ENCODE peak calls at places on chromosomes 2 and 18, in eight cellular contexts. B, U, G, K, O, T, Q and E are unnamed samples.
A peak's percentile ranks its signal among the peaks of the same experiment; 100 is the strongest.

GRCh38 chr2:191369034-191369433 is 123.8 kb downstream of the MYO1B start:
- DNase-seq in B (no peak), U (no peak), G (no peak), K (no peak), O (no peak), T (no peak), Q (no peak), E (no peak)

GRCh38 chr2:42127425-42128424 is 41.4 kb upstream of the EML4 start:
- DNase-seq in B (no peak), U (no peak), G (no peak), K (peak; percentile 24), O (no peak), T (peak; percentile 71), Q (no peak), E (no peak)

GRCh38 chr2:37020212-37020886 is 54.0 kb upstream of the STRN start:
- DNase-seq in B (no peak), U (peak; percentile 86), G (no peak), K (no peak), O (peak; percentile 97), T (no peak), Q (no peak), E (peak; percentile 23)

GRCh38 chr2:35447210-35447609 is 908.4 kb upstream of the CRIM1 start:
- DNase-seq in B (no peak), U (no peak), G (no peak), K (no peak), O (no peak), T (no peak), Q (no peak), E (no peak)

GRCh38 chr2:17107131-17107530 is 411.1 kb downstream of the RAD51AP2 start:
- DNase-seq in B (no peak), U (no peak), G (no peak), K (peak; percentile 32), O (no peak), T (no peak), Q (no peak), E (no peak)

GRCh38 chr2:7646024-7646423 is 728.8 kb downstream of the RNF144A start:
- DNase-seq in B (no peak), U (no peak), G (no peak), K (no peak), O (no peak), T (no peak), Q (no peak), E (no peak)

GRCh38 chr18:67142604-67143003 is 373.9 kb downstream of the DSEL start:
- DNase-seq in B (no peak), U (no peak), G (no peak), K (no peak), O (no peak), T (no peak), Q (no peak), E (no peak)

GRCh38 chr2:45728458-45728942 is 77.0 kb downstream of the PRKCE start:
- DNase-seq in B (no peak), U (no peak), G (no peak), K (no peak), O (no peak), T (no peak), Q (no peak), E (no peak)

GRCh38 chr2:218876562-218877219 is 4.0 kb upstream of the WNT10A start:
- DNase-seq in B (peak; percentile 62), U (no peak), G (peak; percentile 77), K (peak; percentile 79), O (peak; percentile 68), T (peak; percentile 52), Q (no peak), E (no peak)

GRCh38 chr2:233831011-233831721 is 23.2 kb downstream of the HJURP start:
- DNase-seq in B (no peak), U (no peak), G (no peak), K (no peak), O (no peak), T (no peak), Q (no peak), E (no peak)

GRCh38 chr2:88159955-88160415 is 10.2 kb upstream of the THNSL2 start:
- DNase-seq in B (peak; percentile 58), U (no peak), G (peak; percentile 45), K (peak; percentile 37), O (peak; percentile 70), T (peak; percentile 43), Q (no peak), E (peak; percentile 51)

GRCh38 chr18:58762781-58763171 is 91.5 kb downstream of the MALT1 start:
- DNase-seq in B (no peak), U (no peak), G (no peak), K (no peak), O (no peak), T (no peak), Q (no peak), E (no peak)

GRCh38 chr18:58769321-58769720 is 95.4 kb upstream of the ZNF532 start:
- DNase-seq in B (no peak), U (no peak), G (no peak), K (no peak), O (no peak), T (no peak), Q (no peak), E (no peak)

GRCh38 chr18:58766164-58766563 is 94.9 kb downstream of the MALT1 start:
- DNase-seq in B (no peak), U (no peak), G (no peak), K (no peak), O (no peak), T (no peak), Q (no peak), E (no peak)

GRCh38 chr18:58772161-58772560 is 92.5 kb upstream of the ZNF532 start:
- DNase-seq in B (no peak), U (no peak), G (no peak), K (no peak), O (no peak), T (no peak), Q (no peak), E (no peak)

GRCh38 chr18:58768293-58768974 is 96.2 kb upstream of the ZNF532 start:
- DNase-seq in B (peak; percentile 67), U (peak; percentile 60), G (peak; percentile 69), K (peak; percentile 84), O (no peak), T (peak; percentile 75), Q (no peak), E (no peak)
- TF ChIP-seq CTCF in B (peak; percentile 72), U (peak; percentile 63), G (peak; percentile 84), K (peak; percentile 97), O (peak; percentile 84), T (peak; percentile 94), Q (peak; percentile 88), E (peak; percentile 83)

GRCh38 chr2:204452464-204453023 is 92.7 kb upstream of the PARD3B start:
- DNase-seq in B (peak; percentile 58), U (peak; percentile 14), G (peak; percentile 60), K (no peak), O (peak; percentile 99), T (no peak), Q (peak; percentile 99), E (peak; percentile 99)
- H3K4me3 ChIP-seq in B (no peak overlapping the region), U (no peak overlapping the region), G (no peak overlapping the region), K (no peak overlapping the region), O (no peak overlapping the region), T (no peak overlapping the region), Q (no peak overlapping the region), E (no peak overlapping the region)

DNA sequence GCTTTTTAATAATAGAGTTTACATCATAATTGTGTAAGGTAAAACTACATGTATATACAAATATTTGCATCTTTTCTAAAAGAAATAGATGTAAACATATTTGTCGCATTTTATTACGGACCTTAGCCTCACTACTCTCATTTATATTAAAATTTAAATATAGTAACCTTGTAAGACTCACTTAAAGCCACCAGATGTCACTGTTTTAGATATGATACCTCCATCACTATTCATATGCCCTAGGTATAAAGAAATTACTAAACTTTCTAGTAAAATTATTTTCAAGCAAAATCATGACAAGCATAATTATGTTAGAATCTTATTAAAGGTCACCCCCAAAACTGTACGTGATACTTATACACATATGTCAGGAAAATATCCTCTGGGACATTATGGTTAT is 674.3 kb upstream of the REG3G start:
- DNase-seq in B (peak; percentile 0), U (no peak), G (no peak), K (no peak), O (no peak), T (no peak), Q (no peak), E (no peak)
- TF ChIP-seq CTCF in B (peak; percentile 8), U (no peak), G (peak; percentile 49), K (no peak), O (no peak), T (no peak), Q (no peak), E (no peak)

GRCh38 chr2:148552675-148553331 is 91.7 kb upstream of the EPC2 start:
- DNase-seq in B (no peak), U (no peak), G (no peak), K (no peak), O (no peak), T (no peak), Q (no peak), E (no peak)
- H3K4me3 ChIP-seq in B (peak overlapping the region; percentile 27), U (peak overlapping the region; percentile 35), G (no peak overlapping the region), K (no peak overlapping the region), O (no peak overlapping the region), T (peak overlapping the region; percentile 12), Q (no peak overlapping the region), E (peak overlapping the region; percentile 20)

GRCh38 chr2:179850188-179850587 is 11.2 kb downstream of the ZNF385B start:
- DNase-seq in B (no peak), U (no peak), G (peak; percentile 8), K (no peak), O (peak; percentile 63), T (no peak), Q (peak; percentile 28), E (peak; percentile 27)
- TF ChIP-seq CTCF in B (no peak), U (no peak), G (peak; percentile 38), K (no peak), O (peak; percentile 70), T (no peak), Q (peak; percentile 53), E (peak; percentile 69)

GRCh38 chr2:163733301-163733938 is 2.4 kb downstream of the FIGN start:
- DNase-seq in B (no peak), U (peak; percentile 44), G (no peak), K (no peak), O (peak; percentile 7), T (no peak), Q (no peak), E (no peak)
- H3K4me3 ChIP-seq in B (no peak overlapping the region), U (peak overlapping the region; percentile 21), G (no peak overlapping the region), K (no peak overlapping the region), O (peak overlapping the region; percentile 89), T (no peak overlapping the region), Q (peak overlapping the region; percentile 86), E (peak overlapping the region; percentile 90)

DNA sequence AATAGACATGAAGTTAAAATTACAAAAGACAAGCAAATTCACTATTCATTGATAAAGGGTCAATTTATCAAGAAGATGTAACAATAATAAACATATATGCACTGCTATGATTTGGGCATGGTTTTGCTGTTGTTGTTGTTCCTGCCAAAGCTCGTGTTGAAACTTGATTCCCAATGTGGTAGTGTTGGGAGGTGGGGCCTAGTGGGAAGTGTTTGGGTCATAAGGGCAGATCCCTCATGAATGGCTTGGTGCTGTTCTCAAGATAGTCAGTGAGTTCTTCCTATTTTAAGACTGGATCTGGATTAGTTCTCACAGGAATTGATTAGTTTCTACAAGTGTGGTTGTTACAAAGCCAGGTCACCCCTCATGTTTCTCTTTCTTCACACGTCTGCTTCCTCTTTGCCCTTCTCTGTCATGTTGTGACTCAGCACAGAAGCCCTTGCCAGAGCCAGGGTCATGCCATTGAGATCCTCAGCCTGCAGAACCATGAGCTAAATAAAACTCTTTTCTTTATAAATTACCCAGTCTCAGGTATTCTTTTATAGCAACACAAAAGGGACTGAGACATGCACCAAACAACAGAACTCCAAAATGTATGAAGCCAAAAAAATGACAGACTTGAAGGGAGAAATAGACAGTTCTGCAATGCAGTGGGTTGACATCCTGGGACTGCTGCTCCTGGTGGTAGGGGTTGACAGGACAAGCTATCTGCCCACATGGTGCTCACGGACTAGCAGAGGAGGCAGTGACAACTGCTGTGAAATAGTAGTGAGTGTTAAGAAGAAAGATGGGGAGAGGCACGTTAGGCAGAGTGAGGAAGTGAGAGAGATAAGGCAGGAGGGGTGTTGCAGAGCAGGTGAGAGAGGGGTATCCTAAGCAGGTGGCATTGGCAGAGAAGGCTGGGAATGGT is 18.6 kb upstream of the SKA1 start:
- DNase-seq in B (no peak), U (no peak), G (no peak), K (no peak), O (peak; percentile 1), T (no peak), Q (no peak), E (no peak)
- TF ChIP-seq CTCF in B (no peak), U (no peak), G (no peak), K (peak; percentile 37), O (peak; percentile 44), T (no peak), Q (no peak), E (peak; percentile 12)